ENCODE peak calls at places on chromosomes 13 and 19, in eight cellular contexts. A is effector memory CD4-positive, alpha-beta T cell; O is heart left ventricle; C is mucosa of descending colon; B is neuronal stem cell; K is thoracic aorta; W is naive thymus-derived CD4-positive, alpha-beta T cell; Q is RWPE2. N is an unnamed sample. For H3K9me3, the result is how much of the 10 kb centered on the place peaks cover.

GRCh38 chr19:1538978-1539377 is 15.1 kb downstream of the PLK5 start:
- DNase-seq in A (no peak), O (no peak), C (no peak), B (no peak), K (no peak), W (no peak), Q (no peak), N (no peak)

GRCh38 chr13:36891752-36892151 is 28.3 kb downstream of the SMAD9 start:
- DNase-seq in A (no peak), O (no peak), C (no peak), B (no peak), K (no peak), W (no peak), Q (no peak), N (no peak)

GRCh38 chr19:911197-912033 is 1.6 kb downstream of the R3HDM4 start:
- DNase-seq in A (no peak), O (no peak), C (peak), B (no peak), K (no peak), W (no peak), Q (no peak), N (no peak)

GRCh38 chr13:49436890-49437289 is 7.0 kb downstream of the CAB39L start:
- DNase-seq in A (no peak), O (no peak), C (no peak), B (no peak), K (no peak), W (peak), Q (no peak), N (no peak)

GRCh38 chr13:98918771-98919170 is 59.1 kb downstream of the DOCK9 start:
- DNase-seq in A (no peak), O (no peak), C (no peak), B (no peak), K (no peak), W (peak), Q (no peak), N (no peak)

GRCh38 chr13:73602295-73602694 is 531.9 kb downstream of the KLF12 start:
- DNase-seq in A (no peak), O (no peak), C (no peak), B (no peak), K (no peak), W (no peak), Q (no peak), N (no peak)

GRCh38 chr19:17471410-17472125 is 1.2 kb downstream of the SLC27A1 start:
- DNase-seq in A (no peak), O (no peak), C (no peak), B (no peak), K (no peak), W (no peak), Q (no peak), N (no peak)

GRCh38 chr19:17794731-17795494 is at the start of gene B3GNT3:
- DNase-seq in A (peak), O (no peak), C (peak), B (no peak), K (no peak), W (no peak), Q (peak), N (no peak)

GRCh38 chr19:29628661-29629385 is 22.7 kb downstream of the POP4 start:
- DNase-seq in A (no peak), O (no peak), C (no peak), B (no peak), K (no peak), W (no peak), Q (no peak), N (no peak)

GRCh38 chr13:28650284-28650683 is 8.6 kb upstream of the POMP start:
- DNase-seq in A (no peak), O (no peak), C (no peak), B (no peak), K (no peak), W (no peak), Q (no peak), N (no peak)

GRCh38 chr13:92806215-92806614 is 420.4 kb upstream of the GPC6 start:
- DNase-seq in A (no peak), O (no peak), C (no peak), B (no peak), K (no peak), W (no peak), Q (no peak), N (no peak)

GRCh38 chr13:26469602-26470001 is 87.9 kb upstream of the WASF3 start:
- DNase-seq in A (no peak), O (no peak), C (no peak), B (no peak), K (no peak), W (no peak), Q (no peak), N (no peak)

GRCh38 chr19:2775556-2776430 is 7.3 kb downstream of the SGTA start:
- DNase-seq in A (peak), O (peak), C (no peak), B (no peak), K (no peak), W (peak), Q (no peak), N (peak)

GRCh38 chr19:1172353-1173159 is 1.5 kb downstream of the SBNO2 start:
- DNase-seq in A (no peak), O (no peak), C (peak), B (no peak), K (no peak), W (no peak), Q (peak), N (no peak)

GRCh38 chr13:114099191-114099590 is 33.2 kb downstream of the RASA3 start:
- DNase-seq in A (no peak), O (peak), C (peak), B (no peak), K (peak), W (no peak), Q (peak), N (no peak)

GRCh38 chr19:46118136-46118535 is 6.4 kb downstream of the IGFL3 start:
- DNase-seq in A (no peak), O (no peak), C (no peak), B (no peak), K (no peak), W (no peak), Q (no peak), N (no peak)

GRCh38 chr19:2342656-2343288 is 14.3 kb downstream of the SPPL2B start:
- DNase-seq in A (no peak), O (no peak), C (peak), B (no peak), K (no peak), W (no peak), Q (no peak), N (no peak)

GRCh38 chr13:66693656-66694055 is 536.5 kb downstream of the PCDH9 start:
- DNase-seq in A (no peak), O (no peak), C (no peak), B (no peak), K (no peak), W (no peak), Q (no peak), N (no peak)

GRCh38 chr19:28393574-28394336 is 819.2 kb downstream of the UQCRFS1 start:
- DNase-seq in A (no peak), O (no peak), C (no peak), B (no peak), K (no peak), W (no peak), Q (no peak), N (no peak)

GRCh38 chr13:36975172-36975571 is 24.0 kb downstream of the ALG5 start:
- DNase-seq in A (no peak), O (no peak), C (no peak), B (no peak), K (no peak), W (no peak), Q (no peak), N (no peak)

GRCh38 chr19:42601811-42602443 is 7.2 kb upstream of the CEACAM8 start:
- DNase-seq in A (no peak), O (no peak), C (no peak), B (no peak), K (no peak), W (no peak), Q (no peak), N (no peak)

GRCh38 chr13:22569830-22570229 is 610.9 kb upstream of the SGCG start:
- DNase-seq in A (no peak), O (no peak), C (no peak), B (no peak), K (no peak), W (no peak), Q (no peak), N (no peak)
- H3K9me3 ChIP-seq in A (under half), O (under half), C (under half), B (under half), K (under half), W (under half), Q (under half), N (under half)

GRCh38 chr19:34688592-34688991 is 11.1 kb downstream of the ZNF302 start:
- DNase-seq in A (no peak), O (no peak), C (no peak), B (no peak), K (no peak), W (no peak), Q (no peak), N (no peak)
- H3K9me3 ChIP-seq in A (under half), O (under half), C (under half), B (under half), K (under half), W (under half), Q (under half), N (under half)

GRCh38 chr19:44968670-44969069 is 13.5 kb downstream of the CLPTM1 start:
- DNase-seq in A (no peak), O (no peak), C (no peak), B (no peak), K (no peak), W (no peak), Q (no peak), N (no peak)
- H3K9me3 ChIP-seq in A (under half), O (under half), C (under half), B (under half), K (under half), W (under half), Q (under half), N (under half)

DNA sequence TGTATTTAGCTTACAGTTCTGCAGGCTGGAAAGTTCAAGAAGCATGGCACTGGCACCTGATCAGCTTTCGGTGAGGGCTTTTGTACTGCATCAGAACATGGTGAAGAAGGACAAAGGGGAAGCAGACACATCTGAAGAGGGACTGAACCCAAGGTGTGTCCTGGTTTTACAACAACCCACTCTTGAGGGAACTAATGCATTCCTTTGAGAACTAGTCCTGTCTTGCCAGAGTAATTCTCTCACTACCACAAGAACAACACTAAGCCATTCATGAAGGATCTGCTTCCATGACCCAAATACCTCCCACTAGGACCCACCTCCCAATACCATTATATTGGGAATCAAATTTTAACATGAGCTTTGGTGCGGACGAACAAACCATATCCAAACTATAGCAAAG is 93.6 kb downstream of the RFC3 start:
- DNase-seq in A (no peak), O (no peak), C (no peak), B (no peak), K (no peak), W (no peak), Q (no peak), N (no peak)
- H3K9me3 ChIP-seq in A (under half), O (under half), C (under half), B (under half), K (under half), W (under half), Q (under half), N (under half)

GRCh38 chr19:54608205-54608604 is 14.8 kb downstream of the LILRA1 start:
- DNase-seq in A (no peak), O (no peak), C (no peak), B (no peak), K (no peak), W (no peak), Q (no peak), N (no peak)
- H3K9me3 ChIP-seq in A (under half), O (under half), C (under half), B (under half), K (under half), W (under half), Q (under half), N (under half)

DNA sequence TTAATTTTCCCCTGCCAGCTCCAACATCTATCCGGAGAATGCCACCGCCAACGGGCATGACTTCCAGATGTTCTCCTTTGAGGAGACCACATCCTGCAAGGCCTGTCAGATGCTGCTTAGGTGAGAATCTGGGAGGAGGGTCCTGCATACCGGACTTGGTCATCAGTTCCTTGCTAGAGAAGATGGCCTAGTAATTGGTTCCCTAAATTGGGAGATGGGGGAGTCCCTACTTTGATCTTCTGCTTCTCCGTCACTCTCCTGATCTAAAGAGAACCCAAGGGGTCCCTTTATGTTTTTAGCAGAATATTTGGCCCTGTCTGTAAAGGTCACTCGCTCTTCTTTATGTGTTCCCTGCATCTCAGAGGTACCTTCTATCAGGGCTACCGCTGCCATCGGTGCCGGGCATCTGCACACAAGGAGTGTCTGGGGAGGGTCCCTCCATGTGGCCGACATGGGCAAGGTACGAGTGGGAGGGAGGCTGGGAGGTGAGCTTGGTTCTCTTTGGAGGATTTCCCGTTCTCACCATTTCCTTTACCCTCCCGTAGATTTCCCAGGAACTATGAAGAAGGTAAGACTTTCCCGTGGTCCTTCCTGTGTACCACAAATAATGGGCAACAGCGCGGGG is 54.1 kb upstream of the ADGRE1 start:
- DNase-seq in A (no peak), O (no peak), C (no peak), B (no peak), K (no peak), W (no peak), Q (no peak), N (no peak)
- H3K9me3 ChIP-seq in A (under half), O (under half), C (under half), B (under half), K (under half), W (under half), Q (under half), N (under half)

GRCh38 chr19:22088541-22089144 is 36.4 kb downstream of the ZNF257 start:
- DNase-seq in A (no peak), O (no peak), C (no peak), B (no peak), K (no peak), W (no peak), Q (no peak), N (no peak)
- H3K9me3 ChIP-seq in A (under half), O (half or more), C (half or more), B (under half), K (half or more), W (under half), Q (under half), N (under half)

DNA sequence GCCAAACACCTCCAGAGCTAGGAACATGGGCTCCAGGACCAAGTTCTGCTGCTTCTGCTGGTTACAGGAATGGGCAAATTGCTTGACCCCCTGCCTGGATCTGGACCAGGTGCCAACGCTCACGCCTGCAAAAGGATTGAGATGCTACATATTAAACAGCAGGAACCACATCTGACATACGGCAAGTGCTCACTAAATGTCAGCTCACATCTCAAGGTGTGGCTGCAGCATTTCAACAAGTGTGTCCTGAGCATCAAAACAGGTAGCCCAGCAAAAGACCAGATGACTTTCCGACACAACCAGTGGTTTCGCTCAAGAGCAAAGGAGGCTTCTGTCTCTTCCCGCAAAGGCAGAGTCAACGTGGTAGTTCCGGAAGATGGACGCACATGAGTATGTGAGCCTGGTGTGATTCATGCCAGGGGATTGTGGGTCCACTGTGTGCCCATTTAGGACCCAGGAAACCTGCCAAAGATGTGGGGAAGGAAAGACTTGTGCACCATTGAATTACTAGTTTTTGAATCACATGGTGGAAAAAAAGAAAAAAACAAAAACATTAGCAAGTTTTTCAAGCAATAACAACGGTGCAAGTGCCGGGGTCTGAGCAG is 77.8 kb downstream of the SOX1 start:
- DNase-seq in A (no peak), O (no peak), C (no peak), B (no peak), K (no peak), W (no peak), Q (no peak), N (no peak)
- H3K9me3 ChIP-seq in A (under half), O (under half), C (under half), B (under half), K (under half), W (under half), Q (under half), N (under half)

DNA sequence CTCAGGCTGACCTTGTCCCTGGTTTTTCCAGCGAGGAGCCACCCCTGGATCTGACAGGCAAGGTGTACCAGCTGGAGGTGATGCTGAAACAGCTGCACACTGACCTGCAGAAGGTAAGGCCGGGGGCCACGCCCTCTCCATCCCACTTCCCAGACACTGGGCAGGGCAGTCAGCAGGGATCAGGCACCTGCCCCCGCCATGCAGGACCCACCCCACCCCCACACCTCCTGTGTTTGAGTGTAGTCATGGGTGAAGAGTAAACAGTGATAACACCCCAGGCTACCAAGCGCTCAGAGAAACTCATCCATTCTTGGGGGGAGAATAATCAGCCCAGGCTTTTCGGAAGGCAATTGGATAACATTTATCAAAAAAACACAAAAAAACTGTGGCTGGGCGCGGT is 19.9 kb downstream of the DPF1 start:
- DNase-seq in A (no peak), O (no peak), C (no peak), B (no peak), K (no peak), W (no peak), Q (no peak), N (no peak)
- H3K9me3 ChIP-seq in A (under half), O (under half), C (under half), B (under half), K (under half), W (under half), Q (under half), N (under half)